ENCODE peak calls at places on chromosomes 3 and 15, in five cellular contexts. W is iPS DF 6.9, M is transverse colon, V is mesenchymal stem cell, Q is tibial artery. E is an unnamed sample.
A peak's percentile ranks its signal among the peaks of the same experiment; 100 is the strongest.

GRCh38 chr15:33131880-33132279 is 62.6 kb downstream of the FMN1 start:
- DNase-seq in M (no peak), W (no peak), Q (no peak), V (no peak), E (no peak)

GRCh38 chr15:93866441-93866840 is 364.9 kb upstream of the MCTP2 start:
- DNase-seq in M (no peak), Q (no peak), W (no peak), V (no peak), E (no peak)

GRCh38 chr3:55091381-55092225 is 163.7 kb upstream of the LRTM1 start:
- DNase-seq in W (no peak), Q (no peak), V (peak; percentile 55), M (no peak), E (no peak)

GRCh38 chr3:73073091-73073707 is 11.7 kb downstream of the EBLN2 start:
- DNase-seq in M (no peak), V (no peak), W (no peak), Q (no peak), E (no peak)

GRCh38 chr15:101246824-101247745 is 4.8 kb downstream of the CHSY1 start:
- DNase-seq in M (no peak), Q (no peak), V (no peak), W (no peak), E (no peak)

GRCh38 chr3:111080357-111080937 is 8.8 kb downstream of the NECTIN3 start:
- DNase-seq in V (peak; percentile 60), M (no peak), W (no peak), Q (no peak), E (no peak)

GRCh38 chr3:123262868-123263267 is 61.1 kb downstream of the SEC22A start:
- DNase-seq in V (no peak), Q (no peak), W (no peak), M (no peak), E (no peak)

GRCh38 chr3:125148836-125149235 is 63.7 kb downstream of the SLC12A8 start:
- DNase-seq in M (peak; percentile 41), V (no peak), Q (peak; percentile 64), W (no peak), E (no peak)

GRCh38 chr3:45320986-45321385 is 67.4 kb upstream of the LARS2 start:
- DNase-seq in V (no peak), M (no peak), Q (no peak), W (no peak), E (no peak)

GRCh38 chr15:32959077-32959476 is 235.4 kb downstream of the FMN1 start:
- DNase-seq in Q (no peak), V (peak; percentile 30), W (no peak), M (no peak), E (no peak)

GRCh38 chr3:162770556-162770955 is 1273.9 kb downstream of the OTOL1 start:
- DNase-seq in W (no peak), M (no peak), Q (no peak), V (peak; percentile 64), E (no peak)

GRCh38 chr3:110743202-110743601 is 328.4 kb upstream of the NECTIN3 start:
- DNase-seq in M (no peak), W (no peak), Q (no peak), V (no peak), E (no peak)

GRCh38 chr3:161700998-161701397 is 204.4 kb downstream of the OTOL1 start:
- DNase-seq in W (peak; percentile 4), M (no peak), V (peak; percentile 3), Q (no peak), E (no peak)

GRCh38 chr15:88476635-88477038 is 9.1 kb downstream of the MRPS11 start:
- DNase-seq in W (no peak), M (no peak), V (peak; percentile 63), Q (no peak), E (no peak)

GRCh38 chr3:72118593-72118992 is 333.6 kb upstream of the PROK2 start:
- DNase-seq in W (no peak), Q (no peak), M (no peak), V (no peak), E (no peak)

GRCh38 chr3:16239776-16240175 is 25.0 kb downstream of the DPH3 start:
- DNase-seq in M (no peak), W (no peak), Q (no peak), V (peak; percentile 76), E (no peak)

GRCh38 chr15:35751421-35752133 is 205.6 kb upstream of the DPH6 start:
- DNase-seq in M (peak; percentile 69), Q (peak; percentile 67), V (peak; percentile 68), W (peak; percentile 84), E (peak; percentile 2)

GRCh38 chr3:194996746-194997145 is 274.2 kb downstream of the XXYLT1 start:
- DNase-seq in V (no peak), M (no peak), Q (no peak), W (no peak), E (no peak)

GRCh38 chr3:115598216-115598615 is 25.1 kb upstream of the GAP43 start:
- DNase-seq in V (no peak), W (no peak), Q (no peak), M (no peak), E (no peak)

GRCh38 chr3:115590873-115591272 is 32.4 kb upstream of the GAP43 start:
- DNase-seq in Q (no peak), V (no peak), M (no peak), W (no peak), E (no peak)

GRCh38 chr3:115595611-115596010 is 27.7 kb upstream of the GAP43 start:
- DNase-seq in W (no peak), Q (no peak), M (no peak), V (peak; percentile 49), E (no peak)
- H3K36me3 ChIP-seq in W (no peaks in the 10 kb centered on the region), Q (no peaks in the 10 kb centered on the region), M (no peaks in the 10 kb centered on the region), V (no peaks in the 10 kb centered on the region), E (no peaks in the 10 kb centered on the region)

GRCh38 chr3:66497288-66497972 is 3.4 kb downstream of the LRIG1 start:
- DNase-seq in V (no peak), Q (no peak), M (no peak), W (no peak), E (no peak)
- H3K27ac ChIP-seq in V (no peak overlapping the region), Q (peak overlapping the region; percentile 99), M (peak overlapping the region; percentile 97), W (no peak overlapping the region), E (no peak overlapping the region)

GRCh38 chr3:183031826-183032225 is 51.5 kb upstream of the DCUN1D1 start:
- DNase-seq in M (no peak), Q (no peak), W (no peak), V (no peak), E (no peak)

GRCh38 chr3:183038221-183038620 is 57.9 kb upstream of the DCUN1D1 start:
- DNase-seq in Q (no peak), W (no peak), M (no peak), V (no peak), E (no peak)

GRCh38 chr3:183032904-183033555 is 52.7 kb upstream of the DCUN1D1 start:
- DNase-seq in M (no peak), W (no peak), Q (no peak), V (no peak), E (no peak)

GRCh38 chr3:183038764-183039163 is 58.4 kb upstream of the DCUN1D1 start:
- DNase-seq in M (no peak), W (no peak), Q (no peak), V (no peak), E (no peak)

GRCh38 chr3:183033746-183034145 is 53.4 kb upstream of the DCUN1D1 start:
- DNase-seq in Q (no peak), V (no peak), M (no peak), W (no peak), E (no peak)
- H3K36me3 ChIP-seq in Q (peaks cover 77% of the 10 kb centered on the region), V (peaks cover 62% of the 10 kb centered on the region), M (no peaks in the 10 kb centered on the region), W (peaks cover 8% of the 10 kb centered on the region), E (peaks cover 29% of the 10 kb centered on the region)

GRCh38 chr15:59846100-59846499 is 157.0 kb upstream of the BNIP2 start:
- DNase-seq in V (no peak), W (no peak), M (no peak), Q (no peak), E (no peak)

GRCh38 chr15:59835801-59836200 is 146.7 kb upstream of the BNIP2 start:
- DNase-seq in V (no peak), Q (no peak), W (no peak), M (no peak), E (no peak)

GRCh38 chr15:59843609-59844008 is 154.5 kb upstream of the BNIP2 start:
- DNase-seq in V (no peak), M (no peak), W (no peak), Q (no peak), E (no peak)

GRCh38 chr15:59838900-59839299 is 149.8 kb upstream of the BNIP2 start:
- DNase-seq in V (no peak), W (no peak), Q (no peak), M (no peak), E (no peak)

DNA sequence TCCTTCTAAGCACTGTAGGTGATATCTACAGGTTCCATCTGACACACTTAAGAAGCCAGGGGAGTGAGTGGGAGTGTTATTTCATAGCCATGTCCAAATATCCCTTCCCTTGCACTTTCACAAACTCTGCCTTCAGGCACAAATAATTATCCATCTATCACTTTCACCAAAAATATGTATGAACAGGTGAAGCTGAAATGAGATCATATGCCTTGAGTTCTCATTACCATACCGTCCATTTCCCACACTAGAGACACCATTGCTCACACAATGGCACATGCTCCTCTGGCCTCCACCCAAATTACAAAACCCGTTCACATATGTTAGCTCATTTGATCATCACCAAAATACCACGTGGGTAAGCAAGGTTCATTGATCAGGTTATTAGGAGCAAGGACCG is 151.9 kb upstream of the BNIP2 start:
- DNase-seq in M (no peak), W (no peak), V (no peak), Q (no peak), E (no peak)
- H3K27ac ChIP-seq in M (no peak overlapping the region), W (no peak overlapping the region), V (no peak overlapping the region), Q (no peak overlapping the region), E (no peak overlapping the region)

DNA sequence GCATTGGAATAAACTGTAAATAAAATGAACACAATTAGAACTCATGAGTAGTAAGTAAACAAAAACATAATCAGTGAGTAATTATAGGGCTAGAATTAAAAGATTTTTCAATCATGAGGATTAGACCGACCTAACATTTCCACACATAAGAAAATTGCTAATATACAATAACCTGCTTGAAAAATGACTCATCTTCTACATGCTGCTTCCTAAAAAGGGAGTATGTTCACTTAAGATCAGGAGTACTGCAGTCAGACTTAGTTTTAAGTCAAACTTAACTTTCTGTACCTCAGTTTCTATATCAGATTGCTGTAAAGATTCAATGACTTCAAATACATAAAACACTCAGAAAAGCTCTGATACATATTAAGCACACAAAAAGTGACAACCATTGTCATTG is 22.6 kb upstream of the NEK10 start:
- DNase-seq in V (no peak), Q (no peak), M (no peak), W (no peak), E (no peak)
- H3K36me3 ChIP-seq in V (peaks cover 98% of the 10 kb centered on the region), Q (peaks cover 21% of the 10 kb centered on the region), M (no peaks in the 10 kb centered on the region), W (no peaks in the 10 kb centered on the region), E (peaks cover 5% of the 10 kb centered on the region)

GRCh38 chr3:70085613-70086012 is 86.1 kb downstream of the SAMMSON start:
- DNase-seq in Q (no peak), V (no peak), W (no peak), M (no peak), E (no peak)
- H3K27ac ChIP-seq in Q (no peak overlapping the region), V (no peak overlapping the region), W (no peak overlapping the region), M (no peak overlapping the region), E (no peak overlapping the region)

E was measured in CD8-positive, alpha-beta memory T cell.